ENCODE peak calls at places on chromosomes 13 and 19, in eight cellular contexts. B is left cardiac atrium; V is choroid plexus epithelial cell; J is DMS53; N is effector CD4-positive, alpha-beta T cell; R is stimulated activated CD8-positive, alpha-beta memory T cell treated with anti-CD3 and anti-CD28 coated beads, Interleukin-7, amount 100 ng/mL, for 1 hour; H is iris pigment epithelial cell; L is cardiac fibroblast. O is an unnamed sample.

GRCh38 chr19:44575116-44575700 is 38.2 kb upstream of the IGSF23 start:
- DNase-seq in B (no peak), V (no peak), J (no peak), N (no peak), R (no peak), H (no peak), L (no peak), O (no peak)

GRCh38 chr19:41546386-41546789 is 29.6 kb upstream of the CEACAM21 start:
- DNase-seq in B (no peak), V (no peak), J (no peak), N (no peak), R (no peak), H (no peak), L (no peak), O (no peak)

GRCh38 chr19:41376241-41376997 is at the start of gene TMEM91:
- DNase-seq in B (peak), V (peak), J (peak), N (no peak), R (no peak), H (peak), L (peak), O (no peak)

GRCh38 chr19:18768046-18768771 is 22.9 kb downstream of the COMP start:
- DNase-seq in B (no peak), V (no peak), J (no peak), N (no peak), R (no peak), H (no peak), L (no peak), O (no peak)

GRCh38 chr13:40273173-40274000 is 393.1 kb downstream of the FOXO1 start:
- DNase-seq in B (no peak), V (no peak), J (no peak), N (no peak), R (no peak), H (no peak), L (no peak), O (no peak)

GRCh38 chr19:43152217-43152616 is 34.1 kb downstream of the PSG5 start:
- DNase-seq in B (no peak), V (peak), J (no peak), N (no peak), R (no peak), H (peak), L (no peak), O (no peak)

GRCh38 chr13:79932556-79932955 is 408.4 kb downstream of the SPRY2 start:
- DNase-seq in B (no peak), V (no peak), J (no peak), N (no peak), R (no peak), H (no peak), L (no peak), O (no peak)

GRCh38 chr19:58513694-58514563 is 2.1 kb upstream of the SLC27A5 start:
- DNase-seq in B (peak), V (peak), J (peak), N (peak), R (peak), H (peak), L (peak), O (peak)

GRCh38 chr19:18501832-18502231 is 20.0 kb downstream of the ELL start:
- DNase-seq in B (peak), V (no peak), J (no peak), N (no peak), R (no peak), H (no peak), L (no peak), O (no peak)

GRCh38 chr19:10725415-10725814 is 7.5 kb downstream of the DNM2 start:
- DNase-seq in B (no peak), V (no peak), J (no peak), N (no peak), R (no peak), H (no peak), L (no peak), O (no peak)

GRCh38 chr19:18208098-18208951 is 4.5 kb upstream of the RAB3A start:
- DNase-seq in B (peak), V (peak), J (peak), N (peak), R (peak), H (peak), L (peak), O (peak)

O was measured in cerebellar cortex.